ENCODE peak calls at places on chromosome 19, in six cellular contexts. S, C, H, I, R and G are unnamed samples.

GRCh38 chr19:6423499-6424189 is 967 bp downstream of the KHSRP start:
- DNase-seq in C (peak), H (no peak), I (peak), S (peak), R (peak), G (peak)

GRCh38 chr19:3670796-3671679 is 29.2 kb downstream of the PIP5K1C start:
- DNase-seq in S (no peak), R (peak), H (no peak), C (peak), I (peak), G (peak)

GRCh38 chr19:55383789-55384575 is at the start of gene TMEM238:
- DNase-seq in R (peak), I (peak), C (peak), H (no peak), S (no peak), G (peak)

GRCh38 chr19:44623080-44623479 is 9.7 kb downstream of the IGSF23 start:
- DNase-seq in C (peak), S (no peak), H (no peak), R (peak), I (peak), G (peak)

GRCh38 chr19:19459707-19460251 is 54.3 kb downstream of the GATAD2A start:
- DNase-seq in C (peak), R (peak), H (no peak), I (peak), S (no peak), G (peak)

GRCh38 chr19:2140193-2140545 is 11.2 kb downstream of the AP3D1 start:
- DNase-seq in S (no peak), C (no peak), I (no peak), R (no peak), H (no peak), G (no peak)

GRCh38 chr19:6761053-6761676 is 6.1 kb downstream of the SH2D3A start:
- DNase-seq in I (peak), S (no peak), H (no peak), C (no peak), R (no peak), G (no peak)

GRCh38 chr19:14425696-14426138 is 6.6 kb upstream of the DDX39A start:
- DNase-seq in S (no peak), I (peak), H (no peak), R (peak), C (peak), G (peak)

GRCh38 chr19:18055967-18056366 is 30.8 kb downstream of the IL12RB1 start:
- DNase-seq in H (no peak), C (no peak), I (no peak), S (no peak), R (no peak), G (no peak)

DNA sequence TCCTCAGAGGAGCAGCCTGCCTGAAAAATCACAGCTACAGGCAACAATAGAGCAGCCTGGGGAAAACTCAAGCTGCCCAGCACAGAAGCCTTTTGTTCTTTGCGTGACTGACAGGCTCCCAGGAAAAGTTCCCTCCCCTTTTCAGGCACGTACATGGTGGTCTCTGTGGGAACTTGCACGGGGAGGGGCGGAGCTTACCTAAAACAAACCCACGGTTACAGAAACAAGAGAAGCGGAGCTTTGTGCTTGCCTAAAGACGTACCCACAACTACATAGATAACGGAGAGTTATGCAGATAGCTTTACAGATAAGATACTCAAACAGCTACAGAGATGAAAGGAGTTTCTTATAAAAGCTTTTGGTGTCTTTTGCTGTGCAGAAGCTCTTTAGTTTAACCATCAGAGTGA is 11.4 kb downstream of the ETFB start:
- DNase-seq in C (peak), H (no peak), I (no peak), R (no peak), S (no peak), G (peak)
- H3K4me3 ChIP-seq in C (no peak), H (no peak), I (no peak), R (no peak), S (no peak), G (no peak)

GRCh38 chr19:30873003-30873402 is 476.2 kb downstream of the TSHZ3 start:
- DNase-seq in C (no peak), H (no peak), I (no peak), R (no peak), S (no peak), G (no peak)
- TF ChIP-seq CTCF in C (no peak), H (no peak), I (no peak), R (no peak), S (no peak), G (no peak)

GRCh38 chr19:40282920-40283319 is 2.2 kb downstream of the AKT2 start:
- DNase-seq in R (peak), I (no peak), H (no peak), C (no peak), S (peak), G (peak)
- H3K4me3 ChIP-seq in R (no peak), I (no peak), H (no peak), C (no peak), S (no peak), G (no peak)

GRCh38 chr19:48807590-48808308 is 3.1 kb downstream of the BCAT2 start:
- DNase-seq in R (no peak), H (no peak), C (no peak), I (no peak), S (no peak), G (no peak)
- TF ChIP-seq CTCF in R (no peak), H (no peak), C (no peak), I (no peak), S (no peak), G (no peak)

GRCh38 chr19:11576186-11576585 is 1.3 kb downstream of the ACP5 start:
- DNase-seq in C (no peak), R (no peak), S (no peak), I (no peak), H (no peak), G (no peak)

GRCh38 chr19:11580665-11581418 is 3.4 kb upstream of the ACP5 start:
- DNase-seq in H (peak), I (no peak), R (no peak), S (no peak), C (peak), G (no peak)

GRCh38 chr19:11574689-11575088 is 2.8 kb downstream of the ACP5 start:
- DNase-seq in R (no peak), S (no peak), H (no peak), I (no peak), C (no peak), G (no peak)

GRCh38 chr19:11578342-11579142 is 1.1 kb upstream of the ACP5 start:
- DNase-seq in I (no peak), C (peak), S (no peak), H (no peak), R (no peak), G (peak)

GRCh38 chr19:11577451-11578341 is at the start of gene ACP5:
- DNase-seq in H (no peak), C (no peak), R (peak), I (peak), S (no peak), G (peak)
- H3K4me3 ChIP-seq in H (no peak), C (no peak), R (no peak), I (peak), S (no peak), G (no peak)

GRCh38 chr19:15475611-15476010 is 3.7 kb downstream of the PGLYRP2 start:
- DNase-seq in R (no peak), C (no peak), H (no peak), S (no peak), I (no peak), G (no peak)

GRCh38 chr19:15475169-15475568 is 4.1 kb downstream of the PGLYRP2 start:
- DNase-seq in R (no peak), C (no peak), S (no peak), H (no peak), I (no peak), G (no peak)

GRCh38 chr19:15476334-15476733 is 3.0 kb downstream of the PGLYRP2 start:
- DNase-seq in R (no peak), H (no peak), S (no peak), C (no peak), I (no peak), G (no peak)

DNA sequence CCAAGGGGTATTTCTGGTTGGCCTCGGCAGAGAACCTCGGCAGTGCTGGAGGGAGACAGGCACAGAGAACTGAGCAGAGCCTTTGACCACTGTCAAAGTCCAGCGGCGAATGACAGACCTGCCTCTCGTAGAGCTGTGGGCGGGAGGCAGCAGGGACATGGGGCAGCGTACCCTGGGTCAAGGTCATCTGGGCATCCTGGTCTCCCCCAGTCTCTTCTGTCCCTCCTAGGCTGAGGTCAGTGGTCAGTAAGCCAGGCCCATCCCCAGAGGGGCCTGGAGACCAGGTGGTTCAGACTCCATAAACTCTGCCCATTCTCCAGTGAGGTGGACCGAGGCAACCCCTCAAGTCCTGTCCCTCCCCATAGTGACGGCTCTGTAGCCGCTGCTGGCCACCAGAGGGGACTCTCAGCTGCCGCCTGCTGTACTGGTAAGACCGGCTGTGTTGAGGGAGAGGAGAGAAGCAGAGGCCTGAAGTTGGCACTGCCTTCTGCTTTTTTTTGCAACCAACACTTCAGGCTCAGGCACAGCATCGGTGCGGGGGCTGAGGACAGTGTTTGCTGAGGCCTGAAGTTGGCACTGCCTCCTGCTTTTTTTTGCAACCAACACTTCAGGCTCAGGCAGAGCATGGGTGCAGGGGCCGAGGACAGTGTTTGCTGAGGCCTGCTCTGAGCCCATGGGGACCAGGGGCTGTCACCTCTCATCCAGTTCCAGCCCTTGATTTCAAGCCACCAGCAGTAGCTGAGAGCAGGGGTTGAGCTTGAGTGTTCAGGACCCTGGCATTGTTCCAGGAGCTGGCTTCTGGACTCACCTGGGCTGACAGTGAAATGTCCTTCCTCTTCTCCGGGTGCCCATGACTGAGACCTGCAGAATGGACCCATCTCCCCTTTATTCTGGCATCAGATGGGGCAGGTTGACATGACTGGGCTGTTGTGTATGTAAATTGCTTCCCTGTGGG is at the start of gene PGLYRP2:
- DNase-seq in C (peak), S (no peak), R (no peak), I (no peak), H (peak), G (no peak)
- TF ChIP-seq CTCF in C (no peak), S (no peak), R (no peak), I (no peak), H (peak), G (no peak)

GRCh38 chr19:16017138-16017490 is 59.2 kb upstream of the TPM4 start:
- DNase-seq in S (no peak), H (no peak), C (no peak), I (no peak), R (no peak), G (no peak)

GRCh38 chr19:16016226-16017137 is 59.8 kb upstream of the TPM4 start:
- DNase-seq in C (no peak), S (no peak), R (no peak), H (no peak), I (no peak), G (no peak)

GRCh38 chr19:16014923-16015804 is 61.1 kb upstream of the TPM4 start:
- DNase-seq in C (no peak), H (no peak), I (no peak), R (no peak), S (no peak), G (no peak)

GRCh38 chr19:16013851-16014840 is 62.1 kb upstream of the TPM4 start:
- DNase-seq in R (no peak), C (no peak), I (no peak), H (no peak), S (no peak), G (no peak)

GRCh38 chr19:16015805-16016173 is 60.5 kb upstream of the TPM4 start:
- DNase-seq in S (no peak), H (no peak), I (no peak), C (no peak), R (no peak), G (no peak)
- H3K4me3 ChIP-seq in S (no peak), H (no peak), I (no peak), C (no peak), R (no peak), G (no peak)

GRCh38 chr19:49488046-49488862 is 846 bp downstream of the RPL13A start:
- DNase-seq in C (no peak), I (no peak), S (no peak), H (no peak), R (no peak), G (no peak)
- TF ChIP-seq CTCF in C (no peak), I (no peak), S (no peak), H (no peak), R (no peak), G (no peak)

GRCh38 chr19:29724102-29724641 is 9.1 kb upstream of the C19orf12 start:
- DNase-seq in C (peak), R (no peak), S (no peak), I (peak), H (no peak), G (peak)
- H3K4me3 ChIP-seq in C (no peak), R (no peak), S (peak), I (peak), H (no peak), G (peak)

DNA sequence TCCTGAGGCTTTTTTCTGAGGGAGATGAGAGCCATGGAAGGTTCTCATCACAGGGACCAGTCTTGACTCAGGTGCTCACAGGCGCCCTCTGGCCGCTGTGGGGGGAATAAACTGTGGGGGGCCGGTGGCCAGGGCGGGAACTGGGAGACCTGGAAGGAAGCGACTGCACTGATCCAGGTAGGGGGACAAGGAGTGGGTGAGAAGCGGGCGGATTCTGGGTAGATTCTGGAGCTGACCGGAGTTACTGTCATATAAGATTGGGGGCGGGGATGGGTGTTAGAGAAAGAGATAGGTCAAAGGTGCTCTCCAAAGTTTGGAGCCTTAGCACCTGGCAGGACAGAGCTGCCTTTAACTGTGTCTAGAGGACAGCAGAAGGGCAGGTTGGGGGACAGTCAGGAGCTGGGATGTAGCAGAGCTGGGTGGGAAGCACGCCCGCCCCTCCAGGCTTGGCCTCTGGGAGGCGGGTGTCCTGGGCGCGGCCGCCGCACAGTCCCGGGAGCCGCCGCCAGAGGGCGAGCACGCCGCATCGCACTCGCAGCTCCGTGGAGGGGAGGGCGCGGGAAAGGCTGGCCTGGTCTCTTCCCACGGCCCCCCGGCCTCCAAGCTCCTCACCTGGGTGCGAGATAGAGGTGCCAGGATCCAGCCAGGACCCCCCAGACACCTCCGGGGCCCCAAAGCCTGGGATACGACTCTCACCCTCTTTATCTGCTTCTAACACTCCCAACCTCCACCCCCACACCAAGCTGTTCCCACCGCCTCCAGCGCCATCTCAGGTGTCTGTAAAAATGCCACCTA is 4.2 kb upstream of the DAND5 start:
- DNase-seq in I (peak), R (peak), H (no peak), C (peak), S (no peak), G (peak)
- TF ChIP-seq CTCF in I (peak), R (peak), H (peak), C (peak), S (peak), G (peak)